ENCODE peak calls at places on chromosomes 1 and 21, in ten cellular contexts. G is T-helper 9 cell, J is fibroblast of the conjunctiva, O is heart left ventricle, L is mesenchymal stem cell, T is caudate nucleus, S is pancreas, B is astrocyte of the spinal cord, A is B cell, I is AG09319. N is an unnamed sample.

GRCh38 chr1:200535605-200536004 is 84.9 kb downstream of the KIF14 start:
- DNase-seq in G (no peak), J (no peak), O (no peak), L (no peak), T (no peak), S (peak; percentile 43), B (no peak), A (no peak), I (no peak), N (no peak)

GRCh38 chr21:46119565-46120271 is 21.8 kb downstream of the COL6A2 start:
- DNase-seq in G (no peak), J (no peak), O (peak; percentile 9), L (no peak), T (no peak), S (no peak), B (no peak), A (peak; percentile 31), I (no peak), N (peak; percentile 14)

GRCh38 chr1:97042551-97042950 is 321.0 kb downstream of the PTBP2 start:
- DNase-seq in G (no peak), J (no peak), O (no peak), L (no peak), T (no peak), S (no peak), B (peak; percentile 58), A (no peak), I (no peak), N (no peak)

GRCh38 chr1:29487291-29487690 is 251.0 kb downstream of the PTPRU start:
- DNase-seq in G (no peak), J (no peak), O (no peak), L (no peak), T (no peak), S (no peak), B (no peak), A (no peak), I (no peak), N (no peak)

GRCh38 chr1:172906778-172907592 is 143.8 kb downstream of the TNFSF18 start:
- DNase-seq in G (no peak), J (no peak), O (no peak), L (peak; percentile 85), T (no peak), S (no peak), B (peak; percentile 89), A (no peak), I (no peak), N (no peak)

GRCh38 chr1:205811660-205812059 is 1.3 kb downstream of the SLC41A1 start:
- DNase-seq in G (no peak), J (no peak), O (peak; percentile 86), L (peak; percentile 17), T (peak; percentile 20), S (peak; percentile 70), B (no peak), A (no peak), I (no peak), N (peak; percentile 55)

GRCh38 chr1:243587823-243588560 is 262.1 kb downstream of the AKT3 start:
- DNase-seq in G (no peak), J (no peak), O (no peak), L (no peak), T (no peak), S (no peak), B (no peak), A (no peak), I (no peak), N (no peak)

GRCh38 chr1:109229531-109230127 is 15.9 kb downstream of the SARS1 start:
- DNase-seq in G (no peak), J (no peak), O (no peak), L (no peak), T (peak; percentile 63), S (no peak), B (no peak), A (no peak), I (no peak), N (no peak)

GRCh38 chr1:201748331-201748730 is 80.6 kb upstream of the IPO9 start:
- DNase-seq in G (no peak), J (no peak), O (no peak), L (peak; percentile 89), T (no peak), S (no peak), B (peak; percentile 97), A (no peak), I (no peak), N (no peak)

GRCh38 chr1:40450491-40451237 is 388 bp downstream of the ZFP69B start:
- DNase-seq in G (peak; percentile 57), J (no peak), O (no peak), L (peak; percentile 82), T (peak; percentile 27), S (no peak), B (peak; percentile 76), A (no peak), I (no peak), N (peak; percentile 46)

GRCh38 chr1:221174598-221174997 is 295.4 kb downstream of the HLX start:
- DNase-seq in G (no peak), J (peak; percentile 4), O (peak; percentile 87), L (no peak), T (no peak), S (peak; percentile 13), B (no peak), A (no peak), I (no peak), N (peak; percentile 52)

GRCh38 chr1:180268556-180269044 is 38.5 kb downstream of the LHX4 start:
- DNase-seq in G (no peak), J (no peak), O (no peak), L (no peak), T (no peak), S (no peak), B (no peak), A (no peak), I (no peak), N (no peak)

GRCh38 chr1:156432109-156433018 is 63.4 kb downstream of the RHBG start:
- DNase-seq in G (no peak), J (no peak), O (no peak), L (no peak), T (no peak), S (no peak), B (no peak), A (no peak), I (no peak), N (no peak)

GRCh38 chr21:35366348-35367085 is 317.4 kb upstream of the RUNX1 start:
- DNase-seq in G (no peak), J (peak; percentile 88), O (no peak), L (peak; percentile 35), T (no peak), S (no peak), B (peak; percentile 25), A (no peak), I (peak; percentile 83), N (no peak)

GRCh38 chr1:227793948-227794812 is 21.3 kb upstream of the PRSS38 start:
- DNase-seq in G (no peak), J (peak; percentile 85), O (peak; percentile 72), L (peak; percentile 18), T (no peak), S (no peak), B (peak; percentile 90), A (peak; percentile 15), I (peak; percentile 83), N (peak; percentile 74)